ENCODE peak calls at places on chromosomes 2 and 18, in seven cellular contexts. One of them, this sample, is unnamed.

GRCh38 chr2:237689569-237690131 is 62.3 kb downstream of the LRRFIP1 start:
- DNase-seq in activated gamma-delta T cell: no peak
- DNase-seq in naive thymus-derived CD8-positive, alpha-beta T cell: no peak
- DNase-seq in stimulated activated CD4-positive, alpha-beta T cell treated with anti-CD3 and anti-CD28 coated beads, Interleukin-2, amount 100 ng/mL, for 24 hours: no peak
- DNase-seq in astrocyte of the spinal cord: no peak
- DNase-seq in WERI-Rb-1: no peak
- DNase-seq in mesenchymal stem cell: no peak
- DNase-seq in this sample: peak

GRCh38 chr2:23495661-23496114 is 110.7 kb downstream of the KLHL29 start:
- DNase-seq in naive thymus-derived CD8-positive, alpha-beta T cell: no peak
- DNase-seq in activated gamma-delta T cell: no peak
- DNase-seq in stimulated activated CD4-positive, alpha-beta T cell treated with anti-CD3 and anti-CD28 coated beads, Interleukin-2, amount 100 ng/mL, for 24 hours: no peak
- DNase-seq in mesenchymal stem cell: no peak
- DNase-seq in astrocyte of the spinal cord: no peak
- DNase-seq in WERI-Rb-1: peak
- DNase-seq in this sample: peak

GRCh38 chr2:43324589-43325447 is 98.4 kb upstream of the ZFP36L2 start:
- DNase-seq in astrocyte of the spinal cord: no peak
- DNase-seq in naive thymus-derived CD8-positive, alpha-beta T cell: no peak
- DNase-seq in WERI-Rb-1: no peak
- DNase-seq in stimulated activated CD4-positive, alpha-beta T cell treated with anti-CD3 and anti-CD28 coated beads, Interleukin-2, amount 100 ng/mL, for 24 hours: no peak
- DNase-seq in activated gamma-delta T cell: no peak
- DNase-seq in mesenchymal stem cell: peak
- DNase-seq in this sample: no peak

GRCh38 chr2:36965751-36966369 is 476 bp downstream of the STRN start:
- DNase-seq in stimulated activated CD4-positive, alpha-beta T cell treated with anti-CD3 and anti-CD28 coated beads, Interleukin-2, amount 100 ng/mL, for 24 hours: peak
- DNase-seq in WERI-Rb-1: peak
- DNase-seq in astrocyte of the spinal cord: peak
- DNase-seq in activated gamma-delta T cell: no peak
- DNase-seq in mesenchymal stem cell: peak
- DNase-seq in naive thymus-derived CD8-positive, alpha-beta T cell: peak
- DNase-seq in this sample: peak

GRCh38 chr2:30684026-30684425 is 123.2 kb downstream of the CAPN13 start:
- DNase-seq in stimulated activated CD4-positive, alpha-beta T cell treated with anti-CD3 and anti-CD28 coated beads, Interleukin-2, amount 100 ng/mL, for 24 hours: no peak
- DNase-seq in naive thymus-derived CD8-positive, alpha-beta T cell: no peak
- DNase-seq in astrocyte of the spinal cord: no peak
- DNase-seq in mesenchymal stem cell: no peak
- DNase-seq in activated gamma-delta T cell: no peak
- DNase-seq in WERI-Rb-1: no peak
- DNase-seq in this sample: no peak

GRCh38 chr2:218285604-218286003 is 6.7 kb downstream of the TMBIM1 start:
- DNase-seq in activated gamma-delta T cell: no peak
- DNase-seq in astrocyte of the spinal cord: peak
- DNase-seq in WERI-Rb-1: no peak
- DNase-seq in stimulated activated CD4-positive, alpha-beta T cell treated with anti-CD3 and anti-CD28 coated beads, Interleukin-2, amount 100 ng/mL, for 24 hours: no peak
- DNase-seq in naive thymus-derived CD8-positive, alpha-beta T cell: no peak
- DNase-seq in mesenchymal stem cell: no peak
- DNase-seq in this sample: peak

GRCh38 chr2:231604101-231604684 is 11.5 kb downstream of the TEX44 start:
- DNase-seq in activated gamma-delta T cell: no peak
- DNase-seq in naive thymus-derived CD8-positive, alpha-beta T cell: no peak
- DNase-seq in stimulated activated CD4-positive, alpha-beta T cell treated with anti-CD3 and anti-CD28 coated beads, Interleukin-2, amount 100 ng/mL, for 24 hours: no peak
- DNase-seq in WERI-Rb-1: peak
- DNase-seq in mesenchymal stem cell: no peak
- DNase-seq in astrocyte of the spinal cord: no peak
- DNase-seq in this sample: no peak

GRCh38 chr2:149613712-149614111 is 26.1 kb upstream of the MMADHC start:
- DNase-seq in WERI-Rb-1: no peak
- DNase-seq in naive thymus-derived CD8-positive, alpha-beta T cell: no peak
- DNase-seq in astrocyte of the spinal cord: peak
- DNase-seq in activated gamma-delta T cell: no peak
- DNase-seq in stimulated activated CD4-positive, alpha-beta T cell treated with anti-CD3 and anti-CD28 coated beads, Interleukin-2, amount 100 ng/mL, for 24 hours: no peak
- DNase-seq in mesenchymal stem cell: peak
- DNase-seq in this sample: no peak

GRCh38 chr2:37679072-37679695 is 7.7 kb upstream of the CDC42EP3 start:
- DNase-seq in activated gamma-delta T cell: no peak
- DNase-seq in mesenchymal stem cell: peak
- DNase-seq in naive thymus-derived CD8-positive, alpha-beta T cell: no peak
- DNase-seq in stimulated activated CD4-positive, alpha-beta T cell treated with anti-CD3 and anti-CD28 coated beads, Interleukin-2, amount 100 ng/mL, for 24 hours: no peak
- DNase-seq in astrocyte of the spinal cord: no peak
- DNase-seq in WERI-Rb-1: no peak
- DNase-seq in this sample: no peak

GRCh38 chr2:3112131-3112530 is 265.5 kb downstream of the EIPR1 start:
- DNase-seq in naive thymus-derived CD8-positive, alpha-beta T cell: no peak
- DNase-seq in astrocyte of the spinal cord: no peak
- DNase-seq in mesenchymal stem cell: no peak
- DNase-seq in WERI-Rb-1: no peak
- DNase-seq in stimulated activated CD4-positive, alpha-beta T cell treated with anti-CD3 and anti-CD28 coated beads, Interleukin-2, amount 100 ng/mL, for 24 hours: no peak
- DNase-seq in activated gamma-delta T cell: no peak
- DNase-seq in this sample: no peak

GRCh38 chr2:9610781-9611548 is 19.8 kb downstream of the YWHAQ start:
- DNase-seq in astrocyte of the spinal cord: peak
- DNase-seq in mesenchymal stem cell: no peak
- DNase-seq in WERI-Rb-1: no peak
- DNase-seq in activated gamma-delta T cell: no peak
- DNase-seq in naive thymus-derived CD8-positive, alpha-beta T cell: no peak
- DNase-seq in stimulated activated CD4-positive, alpha-beta T cell treated with anti-CD3 and anti-CD28 coated beads, Interleukin-2, amount 100 ng/mL, for 24 hours: no peak
- DNase-seq in this sample: no peak

GRCh38 chr18:12092398-12093229 is 1.0 kb upstream of the ANKRD62 start:
- DNase-seq in astrocyte of the spinal cord: no peak
- DNase-seq in naive thymus-derived CD8-positive, alpha-beta T cell: no peak
- DNase-seq in stimulated activated CD4-positive, alpha-beta T cell treated with anti-CD3 and anti-CD28 coated beads, Interleukin-2, amount 100 ng/mL, for 24 hours: no peak
- DNase-seq in WERI-Rb-1: peak
- DNase-seq in mesenchymal stem cell: no peak
- DNase-seq in activated gamma-delta T cell: no peak
- DNase-seq in this sample: no peak

This sample was measured in CD8-positive, alpha-beta memory T cell.